ENCODE peak calls at places on chromosomes 7 and 10, in four cellular contexts. O, A, Z and E are unnamed samples.

GRCh38 chr7:187237-187927 is 5.0 kb upstream of the FAM20C start:
- DNase-seq in O (no peak), A (no peak), Z (no peak), E (no peak)

GRCh38 chr10:77889277-77889903 is 37.2 kb downstream of the DLG5 start:
- DNase-seq in O (peak; percentile 37), A (no peak), Z (no peak), E (no peak)

GRCh38 chr10:6201511-6201975 is 1.2 kb upstream of the PFKFB3 start:
- DNase-seq in O (no peak), A (peak; percentile 83), Z (no peak), E (no peak)

GRCh38 chr10:9766762-9767161 is 1250.9 kb upstream of the CELF2 start:
- DNase-seq in O (no peak), A (no peak), Z (no peak), E (no peak)

GRCh38 chr7:80137410-80137809 is 2.8 kb downstream of the GNAI1 start:
- DNase-seq in O (no peak), A (no peak), Z (no peak), E (no peak)

GRCh38 chr10:2882628-2883027 is 184.7 kb upstream of the PFKP start:
- DNase-seq in O (no peak), A (no peak), Z (no peak), E (no peak)

GRCh38 chr10:106999118-106999707 is 165.3 kb downstream of the SORCS1 start:
- DNase-seq in O (no peak), A (no peak), Z (no peak), E (no peak)

GRCh38 chr7:2873686-2874551 is 29.8 kb upstream of the GNA12 start:
- DNase-seq in O (peak; percentile 73), A (no peak), Z (no peak), E (no peak)

GRCh38 chr10:7486533-7486932 is 75.7 kb upstream of the SFMBT2 start:
- DNase-seq in O (no peak), A (no peak), Z (no peak), E (no peak)

GRCh38 chr7:125878990-125879389 is 949.4 kb upstream of the POT1 start:
- DNase-seq in O (no peak), A (no peak), Z (no peak), E (no peak)

GRCh38 chr10:133454204-133454893 is 604 bp downstream of the SCART1 start:
- DNase-seq in O (no peak), A (no peak), Z (peak; percentile 75), E (no peak)

GRCh38 chr10:97539523-97540200 is 32.9 kb upstream of the ANKRD2 start:
- DNase-seq in O (no peak), A (peak; percentile 84), Z (no peak), E (no peak)

GRCh38 chr10:100780324-100780723 is 34.9 kb downstream of the PAX2 start:
- DNase-seq in O (no peak), A (no peak), Z (no peak), E (no peak)

GRCh38 chr7:99559276-99559915 is 954 bp downstream of the ZNF655 start:
- DNase-seq in O (no peak), A (no peak), Z (no peak), E (no peak)

GRCh38 chr10:48439581-48440041 is 133.1 kb downstream of the MAPK8 start:
- DNase-seq in O (no peak), A (no peak), Z (no peak), E (peak; percentile 46)

GRCh38 chr7:69615696-69616095 is 17.4 kb downstream of the AUTS2 start:
- DNase-seq in O (no peak), A (no peak), Z (no peak), E (no peak)

GRCh38 chr7:111710839-111711380 is 148.6 kb upstream of the IMMP2L start:
- DNase-seq in O (no peak), A (no peak), Z (no peak), E (no peak)
- TF ChIP-seq CTCF in O (no peak), A (no peak), Z (no peak), E (no peak)

GRCh38 chr7:17396692-17397091 is 98.2 kb downstream of the AHR start:
- DNase-seq in O (no peak), A (no peak), Z (no peak), E (no peak)
- H3K4me3 ChIP-seq in O (no peak overlapping the region), A (no peak overlapping the region), Z (no peak overlapping the region), E (no peak overlapping the region)

GRCh38 chr10:132450825-132451505 is 54.0 kb downstream of the PWWP2B start:
- DNase-seq in O (no peak), A (no peak), Z (no peak), E (no peak)

GRCh38 chr10:132451506-132452215 is 54.7 kb downstream of the PWWP2B start:
- DNase-seq in O (no peak), A (no peak), Z (no peak), E (no peak)

GRCh38 chr10:132452651-132453469 is 55.9 kb downstream of the PWWP2B start:
- DNase-seq in O (peak; percentile 32), A (peak; percentile 88), Z (no peak), E (peak; percentile 13)

GRCh38 chr10:132453470-132453861 is 56.5 kb downstream of the PWWP2B start:
- DNase-seq in O (no peak), A (no peak), Z (no peak), E (no peak)

DNA sequence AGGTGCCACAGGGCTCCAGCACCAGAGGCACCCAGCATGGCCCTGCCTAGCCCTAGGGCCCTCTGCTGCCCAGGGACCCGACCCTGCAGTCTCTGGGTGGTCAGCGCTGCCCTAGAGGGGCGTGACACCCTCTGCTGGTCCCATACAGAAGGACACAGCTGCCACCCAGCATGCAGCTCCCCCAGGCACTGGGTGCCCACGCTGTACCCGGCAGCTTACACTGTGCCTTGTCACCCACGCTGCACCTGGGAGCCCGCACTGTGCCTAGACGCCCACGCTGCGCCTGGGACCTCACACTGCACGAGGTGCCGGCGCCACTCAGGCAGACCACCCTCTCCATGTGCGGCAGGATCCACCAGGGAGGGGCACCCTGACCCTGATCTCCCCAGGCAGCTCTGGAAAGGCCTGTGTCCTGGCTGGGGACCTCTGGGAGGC is 55.2 kb downstream of the PWWP2B start:
- DNase-seq in O (no peak), A (no peak), Z (no peak), E (no peak)
- TF ChIP-seq CTCF in O (peak; percentile 9), A (no peak), Z (peak; percentile 32), E (no peak)

GRCh38 chr7:43956022-43956421 is 29.8 kb downstream of the UBE2D4 start:
- DNase-seq in O (no peak), A (no peak), Z (no peak), E (no peak)
- H3K4me3 ChIP-seq in O (no peak overlapping the region), A (no peak overlapping the region), Z (no peak overlapping the region), E (no peak overlapping the region)

GRCh38 chr7:105531797-105532671 is at the start of gene RINT1:
- DNase-seq in O (peak; percentile 54), A (peak; percentile 95), Z (peak; percentile 95), E (peak; percentile 52)
- TF ChIP-seq CTCF in O (peak; percentile 86), A (peak; percentile 26), Z (peak; percentile 75), E (peak; percentile 71)

GRCh38 chr7:37445800-37446199 is 2.9 kb downstream of the ELMO1 start:
- DNase-seq in O (no peak), A (no peak), Z (no peak), E (no peak)

GRCh38 chr7:37448057-37448636 is 517 bp downstream of the ELMO1 start:
- DNase-seq in O (no peak), A (no peak), Z (no peak), E (no peak)

GRCh38 chr7:37448637-37449331 is at the start of gene ELMO1:
- DNase-seq in O (peak; percentile 7), A (peak; percentile 87), Z (peak; percentile 95), E (no peak)

GRCh38 chr7:37445064-37445723 is 3.5 kb downstream of the ELMO1 start:
- DNase-seq in O (no peak), A (no peak), Z (no peak), E (no peak)

DNA sequence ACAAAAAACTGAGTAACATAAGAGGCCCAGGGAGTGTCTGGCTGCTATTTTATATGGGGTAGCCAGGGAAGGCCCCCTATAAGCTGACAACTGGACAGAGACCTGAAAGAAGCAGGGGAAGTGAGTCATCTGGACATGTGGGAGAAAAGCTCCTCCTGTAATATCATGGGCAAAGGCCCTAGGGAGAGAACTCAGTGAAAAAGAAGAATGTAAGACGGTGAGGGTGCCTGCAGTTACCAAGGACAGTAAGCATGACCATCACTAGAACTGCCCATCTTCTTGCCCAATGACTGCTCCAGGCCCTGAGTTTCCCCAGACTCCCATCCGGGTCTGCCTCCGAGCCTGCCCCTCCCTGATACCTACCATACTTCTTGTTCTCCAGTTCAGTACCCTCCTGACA is 2.3 kb downstream of the ELMO1 start:
- DNase-seq in O (no peak), A (no peak), Z (no peak), E (no peak)
- H3K4me3 ChIP-seq in O (no peak overlapping the region), A (no peak overlapping the region), Z (no peak overlapping the region), E (no peak overlapping the region)

DNA sequence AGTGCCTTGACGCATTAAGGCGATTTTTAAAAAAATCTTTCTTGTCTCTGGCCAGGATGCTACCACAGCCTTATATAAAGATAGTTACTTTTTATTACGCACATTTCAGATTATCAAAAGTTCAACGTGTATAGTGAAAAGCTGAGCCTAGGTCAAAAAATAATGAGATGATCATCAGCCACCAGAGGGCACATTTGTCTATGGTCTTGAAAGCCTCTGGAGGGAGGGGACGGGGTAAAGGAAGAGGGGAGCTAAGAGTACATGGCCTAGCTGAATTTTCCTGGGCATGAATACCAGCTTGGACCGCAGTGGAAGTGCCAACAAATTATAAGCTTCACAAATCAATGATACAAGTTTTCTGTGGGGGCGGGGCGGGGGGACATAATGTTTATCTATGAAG is 285.9 kb upstream of the SMIM30 start:
- DNase-seq in O (no peak), A (no peak), Z (no peak), E (no peak)
- TF ChIP-seq CTCF in O (peak; percentile 17), A (no peak), Z (no peak), E (peak; percentile 62)

GRCh38 chr10:124469956-124470484 is 8.4 kb downstream of the LHPP start:
- DNase-seq in O (no peak), A (no peak), Z (no peak), E (no peak)
- H3K4me3 ChIP-seq in O (no peak overlapping the region), A (no peak overlapping the region), Z (no peak overlapping the region), E (no peak overlapping the region)

GRCh38 chr10:122939819-122940543 is 14.0 kb downstream of the C10orf88 start:
- DNase-seq in O (no peak), A (no peak), Z (no peak), E (no peak)
- TF ChIP-seq CTCF in O (no peak), A (no peak), Z (no peak), E (no peak)